ENCODE peak calls at places on chromosomes 11 and 22, in ten cellular contexts. M is Panc1, F is lower lobe of right lung, H is SK-N-SH, K is GM23248, P is neuronal stem cell, L is foreskin keratinocyte, D is sigmoid colon, T is IMR-90, C is stomach. X is an unnamed sample.

GRCh38 chr11:14902650-14903350 is 10.8 kb upstream of the CYP2R1 start:
- DNase-seq in M (no peak), F (no peak), H (no peak), K (peak; percentile 51), P (no peak), L (peak; percentile 80), D (no peak), T (peak; percentile 71), C (no peak), X (no peak)

GRCh38 chr22:37459211-37459610 is 27.0 kb downstream of the MFNG start:
- DNase-seq in M (no peak), F (no peak), H (no peak), K (no peak), P (no peak), L (no peak), D (no peak), T (no peak), C (peak; percentile 42), X (no peak)

GRCh38 chr11:26331911-26332571 is at the start of gene ANO3:
- DNase-seq in M (no peak), F (peak; percentile 84), H (peak; percentile 88), K (peak; percentile 88), P (peak; percentile 91), L (peak; percentile 37), D (peak; percentile 79), T (peak; percentile 73), C (peak; percentile 57), X (peak; percentile 44)

GRCh38 chr11:2300290-2300935 is 1.3 kb downstream of the C11orf21 start:
- DNase-seq in M (no peak), F (no peak), H (no peak), K (no peak), P (no peak), L (no peak), D (no peak), T (no peak), C (peak; percentile 25), X (no peak)

GRCh38 chr22:35230839-35231584 is 26.3 kb upstream of the HMGXB4 start:
- DNase-seq in M (no peak), F (no peak), H (peak; percentile 7), K (no peak), P (no peak), L (no peak), D (no peak), T (no peak), C (no peak), X (no peak)

GRCh38 chr11:118979434-118979833 is 7.9 kb downstream of the FOXR1 start:
- DNase-seq in M (no peak), F (no peak), H (no peak), K (no peak), P (no peak), L (no peak), D (no peak), T (no peak), C (no peak), X (no peak)

GRCh38 chr11:76700177-76701100 is 29.9 kb upstream of the LRRC32 start:
- DNase-seq in M (no peak), F (no peak), H (peak; percentile 57), K (peak; percentile 99), P (no peak), L (peak; percentile 61), D (no peak), T (peak; percentile 97), C (no peak), X (peak; percentile 77)

GRCh38 chr11:64539239-64539638 is 51.8 kb upstream of the SLC22A12 start:
- DNase-seq in M (no peak), F (peak; percentile 29), H (no peak), K (no peak), P (no peak), L (no peak), D (no peak), T (no peak), C (no peak), X (no peak)

GRCh38 chr22:22711532-22711913 is 67.1 kb downstream of the GGTLC2 start:
- DNase-seq in M (no peak), F (no peak), H (no peak), K (no peak), P (no peak), L (no peak), D (no peak), T (no peak), C (no peak), X (no peak)

DNA sequence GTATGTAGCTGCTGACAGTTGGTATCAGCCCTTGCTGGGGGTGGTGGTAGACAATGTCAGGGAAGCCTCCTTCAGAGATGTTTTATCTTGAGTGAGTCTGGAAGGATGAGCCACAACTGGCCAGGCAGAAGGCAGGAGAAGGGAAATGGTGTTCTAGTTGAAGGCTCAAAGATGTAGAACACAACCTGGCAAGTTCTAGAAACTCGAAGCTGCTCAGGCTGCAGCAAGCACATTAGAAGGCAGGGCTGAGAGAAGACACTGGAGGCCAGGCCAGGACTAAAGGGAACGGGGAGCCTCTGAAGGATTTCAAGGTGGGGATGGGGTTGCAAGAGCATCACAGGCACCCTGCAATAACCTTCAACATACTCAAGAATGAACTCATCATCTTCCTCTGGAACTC is 40.4 kb downstream of the USP35 start:
- DNase-seq in M (no peak), F (no peak), H (no peak), K (no peak), P (no peak), L (no peak), D (no peak), T (no peak), C (no peak), X (no peak)
- H3K4me1 ChIP-seq in M (no peaks in the 10 kb centered on the region), F (peaks cover 24% of the 10 kb centered on the region), H (peaks cover 21% of the 10 kb centered on the region), K (peaks cover 14% of the 10 kb centered on the region), P (no peaks in the 10 kb centered on the region), L (peaks cover 9% of the 10 kb centered on the region), D (no peaks in the 10 kb centered on the region), T (peaks cover 14% of the 10 kb centered on the region), C (no peaks in the 10 kb centered on the region), X (peaks cover 12% of the 10 kb centered on the region)

GRCh38 chr11:122434786-122435185 is 220.7 kb upstream of the UBASH3B start:
- DNase-seq in M (no peak), F (no peak), H (no peak), K (no peak), P (no peak), L (no peak), D (no peak), T (no peak), C (no peak), X (no peak)
- H3K27me3 ChIP-seq in M (peaks cover 15% of the 10 kb centered on the region), F (no peaks in the 10 kb centered on the region), H (no peaks in the 10 kb centered on the region), K (no peaks in the 10 kb centered on the region), P (no peaks in the 10 kb centered on the region), L (peaks cover 25% of the 10 kb centered on the region), D (no peaks in the 10 kb centered on the region), T (peaks cover 5% of the 10 kb centered on the region), C (peaks cover 16% of the 10 kb centered on the region), X (no peaks in the 10 kb centered on the region)

GRCh38 chr11:83363280-83363679 is 77.1 kb upstream of the CCDC90B start:
- DNase-seq in M (no peak), F (no peak), H (no peak), K (no peak), P (no peak), L (no peak), D (no peak), T (no peak), C (no peak), X (no peak)
- H3K27ac ChIP-seq in M (no peak overlapping the region), F (no peak overlapping the region), H (no peak overlapping the region), K (no peak overlapping the region), P (no peak overlapping the region), L (no peak overlapping the region), D (no peak overlapping the region), T (no peak overlapping the region), C (no peak overlapping the region), X (no peak overlapping the region)

GRCh38 chr11:47375020-47375419 is 3.3 kb downstream of the SPI1 start:
- DNase-seq in M (no peak), F (no peak), H (no peak), K (no peak), P (no peak), L (no peak), D (no peak), T (no peak), C (no peak), X (no peak)
- H3K4me1 ChIP-seq in M (no peaks in the 10 kb centered on the region), F (peaks cover 14% of the 10 kb centered on the region), H (no peaks in the 10 kb centered on the region), K (peaks cover 3% of the 10 kb centered on the region), P (no peaks in the 10 kb centered on the region), L (no peaks in the 10 kb centered on the region), D (peaks cover 6% of the 10 kb centered on the region), T (peaks cover 5% of the 10 kb centered on the region), C (no peaks in the 10 kb centered on the region), X (no peaks in the 10 kb centered on the region)

GRCh38 chr11:33264926-33265325 is 7.7 kb downstream of the HIPK3 start:
- DNase-seq in M (no peak), F (no peak), H (no peak), K (no peak), P (no peak), L (no peak), D (no peak), T (no peak), C (no peak), X (no peak)

GRCh38 chr11:33268945-33269567 is 11.9 kb downstream of the HIPK3 start:
- DNase-seq in M (no peak), F (no peak), H (no peak), K (peak; percentile 69), P (no peak), L (no peak), D (no peak), T (peak; percentile 29), C (no peak), X (no peak)

GRCh38 chr11:33263549-33263948 is 6.4 kb downstream of the HIPK3 start:
- DNase-seq in M (no peak), F (no peak), H (no peak), K (peak; percentile 21), P (no peak), L (no peak), D (no peak), T (no peak), C (no peak), X (no peak)

GRCh38 chr11:33269822-33270221 is 12.6 kb downstream of the HIPK3 start:
- DNase-seq in M (no peak), F (no peak), H (no peak), K (no peak), P (no peak), L (no peak), D (no peak), T (no peak), C (no peak), X (no peak)

GRCh38 chr11:33266418-33267215 is 9.4 kb downstream of the HIPK3 start:
- DNase-seq in M (no peak), F (no peak), H (no peak), K (peak; percentile 72), P (no peak), L (no peak), D (no peak), T (peak; percentile 58), C (no peak), X (peak; percentile 44)
- H3K27me3 ChIP-seq in M (no peaks in the 10 kb centered on the region), F (no peaks in the 10 kb centered on the region), H (no peaks in the 10 kb centered on the region), K (no peaks in the 10 kb centered on the region), P (no peaks in the 10 kb centered on the region), L (no peaks in the 10 kb centered on the region), D (no peaks in the 10 kb centered on the region), T (no peaks in the 10 kb centered on the region), C (no peaks in the 10 kb centered on the region), X (no peaks in the 10 kb centered on the region)

GRCh38 chr11:30830666-30831065 is 244.5 kb upstream of the MPPED2 start:
- DNase-seq in M (no peak), F (no peak), H (no peak), K (no peak), P (no peak), L (no peak), D (no peak), T (no peak), C (no peak), X (no peak)
- H3K27ac ChIP-seq in M (no peak overlapping the region), F (no peak overlapping the region), H (no peak overlapping the region), K (no peak overlapping the region), P (no peak overlapping the region), L (no peak overlapping the region), D (no peak overlapping the region), T (no peak overlapping the region), C (no peak overlapping the region), X (no peak overlapping the region)

X was measured in psoas muscle.